ENCODE peak calls at places on chromosomes 6 and 20, in nine cellular contexts. P, S, U, I, X, B, F, R and J are unnamed samples.

GRCh38 chr20:19137641-19138040 is 74.8 kb upstream of the SLC24A3 start:
- DNase-seq in P (no peak), S (no peak), U (no peak), I (no peak), X (no peak), B (no peak), F (peak; percentile 14), R (no peak), J (no peak)

GRCh38 chr20:12924126-12924525 is 84.6 kb upstream of the SPTLC3 start:
- DNase-seq in P (no peak), S (no peak), U (no peak), I (no peak), X (no peak), B (no peak), F (no peak), R (no peak), J (no peak)

GRCh38 chr20:56807118-56807517 is 178.0 kb downstream of the TFAP2C start:
- DNase-seq in P (no peak), S (no peak), U (no peak), I (no peak), X (no peak), B (no peak), F (no peak), R (no peak), J (no peak)

GRCh38 chr6:13695217-13695616 is 16.4 kb downstream of the RANBP9 start:
- DNase-seq in P (no peak), S (peak; percentile 37), U (peak; percentile 65), I (no peak), X (no peak), B (no peak), F (no peak), R (no peak), J (no peak)

GRCh38 chr20:4592316-4593148 is 129.2 kb upstream of the PRND start:
- DNase-seq in P (no peak), S (no peak), U (no peak), I (peak; percentile 68), X (peak; percentile 25), B (peak; percentile 73), F (peak; percentile 6), R (peak; percentile 90), J (peak; percentile 89)

GRCh38 chr20:45450097-45450818 is 19.3 kb upstream of the WFDC2 start:
- DNase-seq in P (no peak), S (peak; percentile 18), U (peak; percentile 51), I (peak; percentile 22), X (no peak), B (peak; percentile 54), F (peak; percentile 33), R (peak; percentile 61), J (no peak)

GRCh38 chr6:111712398-111712797 is 106.7 kb upstream of the TRAF3IP2 start:
- DNase-seq in P (no peak), S (peak; percentile 88), U (peak; percentile 95), I (no peak), X (no peak), B (peak; percentile 47), F (no peak), R (peak; percentile 58), J (no peak)

GRCh38 chr20:408843-409696 is 971 bp downstream of the RBCK1 start:
- DNase-seq in P (no peak), S (no peak), U (no peak), I (peak; percentile 41), X (no peak), B (no peak), F (no peak), R (no peak), J (peak; percentile 85)

GRCh38 chr6:30769088-30769852 is 24.9 kb upstream of the IER3 start:
- DNase-seq in P (peak; percentile 87), S (peak; percentile 97), U (peak; percentile 98), I (peak; percentile 93), X (peak; percentile 27), B (peak; percentile 18), F (no peak), R (peak; percentile 93), J (peak; percentile 95)

GRCh38 chr6:119749341-119749740 is 399.8 kb upstream of the MAN1A1 start:
- DNase-seq in P (peak; percentile 4), S (no peak), U (no peak), I (no peak), X (no peak), B (no peak), F (no peak), R (no peak), J (no peak)

GRCh38 chr20:31718952-31719643 is 3.6 kb downstream of the BCL2L1 start:
- DNase-seq in P (no peak), S (no peak), U (no peak), I (peak; percentile 34), X (no peak), B (no peak), F (no peak), R (no peak), J (no peak)

GRCh38 chr6:43898358-43899131 is 128.5 kb downstream of the VEGFA start:
- DNase-seq in P (no peak), S (no peak), U (no peak), I (no peak), X (no peak), B (no peak), F (no peak), R (no peak), J (no peak)

GRCh38 chr6:84897874-84898635 is 133.7 kb upstream of the TBX18 start:
- DNase-seq in P (no peak), S (peak; percentile 10), U (peak; percentile 2), I (no peak), X (no peak), B (no peak), F (no peak), R (no peak), J (no peak)

GRCh38 chr6:45661667-45662066 is 283.9 kb upstream of the SUPT3H start:
- DNase-seq in P (peak; percentile 87), S (peak; percentile 84), U (peak; percentile 84), I (no peak), X (no peak), B (no peak), F (no peak), R (peak; percentile 72), J (peak; percentile 90)

GRCh38 chr6:13461805-13462204 is 25.6 kb downstream of the GFOD1 start:
- DNase-seq in P (no peak), S (no peak), U (no peak), I (no peak), X (no peak), B (no peak), F (no peak), R (no peak), J (no peak)

GRCh38 chr6:12288844-12289654 is 1.1 kb upstream of the EDN1 start:
- DNase-seq in P (no peak), S (peak; percentile 44), U (peak; percentile 74), I (peak; percentile 70), X (no peak), B (peak; percentile 63), F (no peak), R (peak; percentile 70), J (peak; percentile 89)

GRCh38 chr6:160792711-160793110 is 90.7 kb downstream of the PLG start:
- DNase-seq in P (no peak), S (no peak), U (no peak), I (no peak), X (no peak), B (no peak), F (no peak), R (no peak), J (no peak)

GRCh38 chr6:2396856-2397640 is 151.6 kb upstream of the GMDS start:
- DNase-seq in P (peak; percentile 48), S (peak; percentile 83), U (peak; percentile 85), I (no peak), X (no peak), B (no peak), F (peak; percentile 40), R (peak; percentile 72), J (peak; percentile 80)

GRCh38 chr6:28943557-28944411 is 20.0 kb upstream of the TRIM27 start:
- DNase-seq in P (no peak), S (peak; percentile 47), U (peak; percentile 73), I (peak; percentile 85), X (no peak), B (peak; percentile 64), F (peak; percentile 57), R (peak; percentile 70), J (peak; percentile 80)

GRCh38 chr6:508614-509013 is 117.1 kb downstream of the IRF4 start:
- DNase-seq in P (no peak), S (no peak), U (no peak), I (no peak), X (no peak), B (no peak), F (no peak), R (no peak), J (no peak)

GRCh38 chr6:147941143-147941542 is 401.5 kb upstream of the SASH1 start:
- DNase-seq in P (no peak), S (peak; percentile 56), U (no peak), I (no peak), X (no peak), B (no peak), F (no peak), R (no peak), J (no peak)

GRCh38 chr6:165181951-165182414 is 127.4 kb downstream of the C6orf118 start:
- DNase-seq in P (peak; percentile 50), S (peak; percentile 88), U (no peak), I (no peak), X (no peak), B (no peak), F (no peak), R (peak; percentile 17), J (peak; percentile 38)

GRCh38 chr20:47708140-47708807 is 77.0 kb downstream of the SULF2 start:
- DNase-seq in P (no peak), S (no peak), U (no peak), I (no peak), X (no peak), B (no peak), F (no peak), R (no peak), J (no peak)

GRCh38 chr6:134908906-134909516 is 40.9 kb downstream of the ALDH8A1 start:
- DNase-seq in P (peak; percentile 99), S (peak; percentile 100), U (peak; percentile 100), I (peak; percentile 18), X (no peak), B (no peak), F (no peak), R (peak; percentile 91), J (peak; percentile 94)

GRCh38 chr20:10074513-10074912 is 39.7 kb downstream of the ANKEF1 start:
- DNase-seq in P (peak; percentile 86), S (peak; percentile 93), U (peak; percentile 90), I (no peak), X (no peak), B (no peak), F (no peak), R (peak; percentile 83), J (peak; percentile 6)